ENCODE peak calls at places on chromosomes 6 and 20, in five cellular contexts. One of them, this sample, is unnamed.
A peak's percentile ranks its signal among the peaks of the same experiment; 100 is the strongest.

GRCh38 chr6:168534265-168534664 is 93.3 kb downstream of the SMOC2 start:
- DNase-seq in GM20000: no peak
- DNase-seq in T-cell: no peak
- DNase-seq in left cardiac atrium: no peak
- DNase-seq in activated naive CD4-positive, alpha-beta T cell treated with anti-CD3 and anti-CD28 coated beads, Interleukin-2, amount 50 U/mL, for 16 hours: no peak
- DNase-seq in this sample: no peak

GRCh38 chr20:36950432-36951197 is 893 bp downstream of the SAMHD1 start:
- DNase-seq in GM20000: no peak
- DNase-seq in T-cell: no peak
- DNase-seq in left cardiac atrium: peak; percentile 45
- DNase-seq in activated naive CD4-positive, alpha-beta T cell treated with anti-CD3 and anti-CD28 coated beads, Interleukin-2, amount 50 U/mL, for 16 hours: peak; percentile 21
- DNase-seq in this sample: no peak

GRCh38 chr20:34976286-34976685 is 20.6 kb downstream of the MYH7B start:
- DNase-seq in GM20000: no peak
- DNase-seq in T-cell: no peak
- DNase-seq in left cardiac atrium: no peak
- DNase-seq in activated naive CD4-positive, alpha-beta T cell treated with anti-CD3 and anti-CD28 coated beads, Interleukin-2, amount 50 U/mL, for 16 hours: no peak
- DNase-seq in this sample: no peak

GRCh38 chr6:98574991-98575390 is 259.4 kb upstream of the POU3F2 start:
- DNase-seq in GM20000: no peak
- DNase-seq in T-cell: no peak
- DNase-seq in left cardiac atrium: peak; percentile 22
- DNase-seq in activated naive CD4-positive, alpha-beta T cell treated with anti-CD3 and anti-CD28 coated beads, Interleukin-2, amount 50 U/mL, for 16 hours: no peak
- DNase-seq in this sample: peak; percentile 17

GRCh38 chr6:108581237-108581931 is 20.7 kb downstream of the FOXO3 start:
- DNase-seq in GM20000: no peak
- DNase-seq in T-cell: no peak
- DNase-seq in left cardiac atrium: peak; percentile 43
- DNase-seq in activated naive CD4-positive, alpha-beta T cell treated with anti-CD3 and anti-CD28 coated beads, Interleukin-2, amount 50 U/mL, for 16 hours: no peak
- DNase-seq in this sample: no peak

GRCh38 chr20:61520761-61521460 is 268.9 kb downstream of the CDH4 start:
- DNase-seq in GM20000: no peak
- DNase-seq in T-cell: no peak
- DNase-seq in left cardiac atrium: no peak
- DNase-seq in activated naive CD4-positive, alpha-beta T cell treated with anti-CD3 and anti-CD28 coated beads, Interleukin-2, amount 50 U/mL, for 16 hours: no peak
- DNase-seq in this sample: no peak

GRCh38 chr6:29708432-29709177 is 14.6 kb upstream of the HLA-F start:
- DNase-seq in GM20000: no peak
- DNase-seq in T-cell: peak; percentile 44
- DNase-seq in left cardiac atrium: no peak
- DNase-seq in activated naive CD4-positive, alpha-beta T cell treated with anti-CD3 and anti-CD28 coated beads, Interleukin-2, amount 50 U/mL, for 16 hours: peak; percentile 19
- DNase-seq in this sample: peak; percentile 32

GRCh38 chr6:11432713-11433450 is 104.7 kb upstream of the TMEM170B start:
- DNase-seq in GM20000: no peak
- DNase-seq in T-cell: no peak
- DNase-seq in left cardiac atrium: no peak
- DNase-seq in activated naive CD4-positive, alpha-beta T cell treated with anti-CD3 and anti-CD28 coated beads, Interleukin-2, amount 50 U/mL, for 16 hours: no peak
- DNase-seq in this sample: no peak

GRCh38 chr20:44134897-44135810 is 51.8 kb downstream of the JPH2 start:
- DNase-seq in GM20000: peak; percentile 54
- DNase-seq in T-cell: no peak
- DNase-seq in left cardiac atrium: no peak
- DNase-seq in activated naive CD4-positive, alpha-beta T cell treated with anti-CD3 and anti-CD28 coated beads, Interleukin-2, amount 50 U/mL, for 16 hours: no peak
- DNase-seq in this sample: no peak

GRCh38 chr6:145015739-145016558 is 719.4 kb downstream of the EPM2A start:
- DNase-seq in GM20000: peak; percentile 37
- DNase-seq in T-cell: no peak
- DNase-seq in left cardiac atrium: no peak
- DNase-seq in activated naive CD4-positive, alpha-beta T cell treated with anti-CD3 and anti-CD28 coated beads, Interleukin-2, amount 50 U/mL, for 16 hours: peak; percentile 20
- DNase-seq in this sample: no peak

GRCh38 chr6:26594730-26595632 is 1.8 kb upstream of the ABT1 start:
- DNase-seq in GM20000: no peak
- DNase-seq in T-cell: no peak
- DNase-seq in left cardiac atrium: no peak
- DNase-seq in activated naive CD4-positive, alpha-beta T cell treated with anti-CD3 and anti-CD28 coated beads, Interleukin-2, amount 50 U/mL, for 16 hours: peak; percentile 48
- DNase-seq in this sample: no peak

GRCh38 chr20:47357296-47358051 is 975 bp upstream of the ZMYND8 start:
- DNase-seq in GM20000: peak; percentile 69
- DNase-seq in T-cell: peak; percentile 69
- DNase-seq in left cardiac atrium: peak; percentile 85
- DNase-seq in activated naive CD4-positive, alpha-beta T cell treated with anti-CD3 and anti-CD28 coated beads, Interleukin-2, amount 50 U/mL, for 16 hours: peak; percentile 64
- DNase-seq in this sample: peak; percentile 90

GRCh38 chr6:149164199-149164745 is 153.2 kb upstream of the TAB2 start:
- DNase-seq in GM20000: no peak
- DNase-seq in T-cell: no peak
- DNase-seq in left cardiac atrium: no peak
- DNase-seq in activated naive CD4-positive, alpha-beta T cell treated with anti-CD3 and anti-CD28 coated beads, Interleukin-2, amount 50 U/mL, for 16 hours: no peak
- DNase-seq in this sample: no peak

GRCh38 chr6:132107896-132108295 is 156.7 kb upstream of the CCN2 start:
- DNase-seq in GM20000: no peak
- DNase-seq in T-cell: no peak
- DNase-seq in left cardiac atrium: no peak
- DNase-seq in activated naive CD4-positive, alpha-beta T cell treated with anti-CD3 and anti-CD28 coated beads, Interleukin-2, amount 50 U/mL, for 16 hours: no peak
- DNase-seq in this sample: no peak

This sample was measured in breast epithelium.